ENCODE peak calls at places on chromosomes 12 and 14, in five cellular contexts. V, U, C, L and M are unnamed samples.
A peak's percentile ranks its signal among the peaks of the same experiment; 100 is the strongest.

GRCh38 chr12:38761636-38762342 is 143.6 kb downstream of the CPNE8 start:
- DNase-seq in V (no peak), L (no peak), C (no peak), U (no peak), M (no peak)

GRCh38 chr14:68563256-68564131 is 229.4 kb downstream of the ZFP36L1 start:
- DNase-seq in C (no peak), L (no peak), U (no peak), V (no peak), M (no peak)

GRCh38 chr12:38771871-38772270 is 133.5 kb downstream of the CPNE8 start:
- DNase-seq in U (no peak), L (no peak), C (no peak), V (no peak), M (no peak)

GRCh38 chr12:56221233-56221756 is 427 bp downstream of the RNF41 start:
- DNase-seq in L (peak; percentile 71), C (peak; percentile 46), U (no peak), V (no peak), M (no peak)

GRCh38 chr12:47079365-47079893 is at the start of gene PCED1B:
- DNase-seq in L (peak; percentile 88), C (no peak), U (peak; percentile 64), V (no peak), M (no peak)

GRCh38 chr14:105489607-105490317 is 1.3 kb upstream of the TEDC1 start:
- DNase-seq in L (peak; percentile 87), U (peak; percentile 79), C (peak; percentile 24), V (peak; percentile 59), M (peak; percentile 77)

GRCh38 chr14:51564986-51565604 is 86.6 kb upstream of the FRMD6 start:
- DNase-seq in C (no peak), U (no peak), V (no peak), L (no peak), M (no peak)

GRCh38 chr12:119179335-119180021 is 747 bp downstream of the HSPB8 start:
- DNase-seq in U (peak; percentile 45), V (no peak), C (no peak), L (no peak), M (no peak)

GRCh38 chr12:121061831-121062230 is 22.8 kb upstream of the OASL start:
- DNase-seq in V (no peak), C (no peak), U (no peak), L (no peak), M (no peak)

GRCh38 chr14:105495990-105496830 is 5.2 kb downstream of the TEDC1 start:
- DNase-seq in U (no peak), C (no peak), V (no peak), L (peak; percentile 37), M (no peak)

GRCh38 chr12:6444704-6445688 is at the start of gene CD27:
- DNase-seq in V (no peak), C (no peak), L (no peak), U (no peak), M (no peak)

GRCh38 chr14:37601849-37602248 is 6.4 kb downstream of the TTC6 start:
- DNase-seq in L (no peak), C (no peak), V (no peak), U (no peak), M (no peak)

GRCh38 chr14:88218119-88218915 is 104.8 kb downstream of the KCNK10 start:
- DNase-seq in U (no peak), V (no peak), C (no peak), L (no peak), M (no peak)

GRCh38 chr14:74504412-74504811 is 10.8 kb downstream of the ISCA2 start:
- DNase-seq in L (no peak), C (no peak), V (no peak), U (no peak), M (no peak)

GRCh38 chr12:115543269-115543668 is 734.2 kb downstream of the MED13L start:
- DNase-seq in U (no peak), C (no peak), V (no peak), L (no peak), M (no peak)

GRCh38 chr14:99133563-99134332 is 138.2 kb downstream of the BCL11B start:
- DNase-seq in U (no peak), C (no peak), V (no peak), L (peak; percentile 57), M (no peak)

GRCh38 chr14:77470192-77470870 is 12.4 kb downstream of the AHSA1 start:
- DNase-seq in C (no peak), L (no peak), V (no peak), U (no peak), M (no peak)

GRCh38 chr14:45679852-45680251 is 426.9 kb upstream of the MIS18BP1 start:
- DNase-seq in V (no peak), L (no peak), U (no peak), C (no peak), M (no peak)

GRCh38 chr12:116339800-116340371 is 62.4 kb upstream of the MED13L start:
- DNase-seq in V (no peak), L (no peak), C (no peak), U (no peak), M (no peak)

GRCh38 chr12:111685322-111685810 is 390 bp downstream of the BRAP start:
- DNase-seq in C (no peak), V (no peak), L (no peak), U (peak; percentile 36), M (no peak)

GRCh38 chr12:116142936-116143882 is 134.3 kb downstream of the MED13L start:
- DNase-seq in C (no peak), U (no peak), L (no peak), V (no peak), M (no peak)